ENCODE peak calls at places on chromosome 14, in ten cellular contexts. Z is stromal cell of bone marrow, H is left lung, N is T-helper 2 cell, V is PC-9, E is GM13977, X is A549, M is NCI-H1092, L is AG09319, K is activated gamma-delta T cell treated with Interleukin-2 at 50 U/mL for 16 hours. Y is an unnamed sample.

GRCh38 chr14:105505101-105505500 is 14.1 kb downstream of the TEDC1 start:
- DNase-seq in V (no peak), H (peak), K (no peak), N (no peak), X (no peak), L (no peak), E (no peak), M (no peak), Z (no peak), Y (no peak)

GRCh38 chr14:23535943-23536342 is 15.6 kb downstream of the ZFHX2 start:
- DNase-seq in N (no peak), H (no peak), M (no peak), K (no peak), V (no peak), Z (no peak), E (no peak), L (no peak), X (no peak), Y (no peak)

GRCh38 chr14:53509845-53510244 is 356.7 kb upstream of the DDHD1 start:
- DNase-seq in M (no peak), K (no peak), Z (peak), N (no peak), L (peak), V (no peak), E (no peak), X (no peak), H (no peak), Y (peak)

GRCh38 chr14:92549853-92550244 is 36.3 kb downstream of the RIN3 start:
- DNase-seq in K (no peak), H (no peak), Z (peak), L (peak), M (no peak), X (no peak), V (no peak), N (no peak), E (no peak), Y (no peak)

GRCh38 chr14:105857223-105857815 is 330.9 kb downstream of the TMEM121 start:
- DNase-seq in L (no peak), E (no peak), N (no peak), K (no peak), M (no peak), X (no peak), V (no peak), H (peak), Z (no peak), Y (no peak)

GRCh38 chr14:57071639-57072038 is 197.1 kb downstream of the EXOC5 start:
- DNase-seq in V (no peak), X (no peak), N (no peak), L (no peak), K (no peak), H (no peak), Z (no peak), M (no peak), E (no peak), Y (no peak)

GRCh38 chr14:65229431-65230286 is 127.3 kb upstream of the MAX start:
- DNase-seq in Z (no peak), K (peak), E (no peak), N (no peak), H (no peak), M (peak), L (peak), V (peak), X (no peak), Y (peak)

GRCh38 chr14:74867673-74868072 is 8.3 kb downstream of the PROX2 start:
- DNase-seq in X (no peak), M (no peak), L (peak), V (no peak), N (peak), H (no peak), K (peak), E (no peak), Z (no peak), Y (peak)